ENCODE peak calls at places on chromosomes 4 and X, in eight cellular contexts. G, K, B, D, F, X, T and V are unnamed samples.

GRCh38 chrX:18895157-18895952 is 88.6 kb downstream of the PHKA2 start:
- DNase-seq in G (peak; percentile 83), K (no peak), B (no peak), D (no peak), F (peak; percentile 50), X (peak; percentile 70), T (no peak), V (no peak)

GRCh38 chr4:1410491-1411325 is 4.5 kb upstream of the NKX1-1 start:
- DNase-seq in G (peak; percentile 24), K (peak; percentile 31), B (no peak), D (no peak), F (peak; percentile 29), X (peak; percentile 24), T (peak; percentile 74), V (peak; percentile 51)

GRCh38 chr4:125784741-125785140 is 470.0 kb downstream of the FAT4 start:
- DNase-seq in G (no peak), K (no peak), B (no peak), D (no peak), F (no peak), X (no peak), T (no peak), V (no peak)

GRCh38 chrX:69024931-69025330 is 140.3 kb downstream of the PJA1 start:
- DNase-seq in G (peak; percentile 71), K (no peak), B (no peak), D (no peak), F (peak; percentile 61), X (no peak), T (peak; percentile 82), V (no peak)

GRCh38 chrX:48720580-48721240 is 24.2 kb downstream of the SUV39H1 start:
- DNase-seq in G (no peak), K (no peak), B (no peak), D (no peak), F (no peak), X (no peak), T (no peak), V (no peak)

GRCh38 chrX:153926863-153927685 is 1.0 kb upstream of the ARHGAP4 start:
- DNase-seq in G (peak; percentile 27), K (peak; percentile 84), B (no peak), D (peak; percentile 40), F (peak; percentile 25), X (no peak), T (no peak), V (no peak)

GRCh38 chr4:163976588-163976987 is 482.1 kb downstream of the TMA16 start:
- DNase-seq in G (no peak), K (no peak), B (no peak), D (no peak), F (no peak), X (no peak), T (no peak), V (no peak)

GRCh38 chr4:158630893-158631292 is 40.8 kb downstream of the C4orf46 start:
- DNase-seq in G (peak; percentile 48), K (no peak), B (no peak), D (no peak), F (peak; percentile 52), X (no peak), T (no peak), V (no peak)

GRCh38 chrX:76439188-76439587 is 11.7 kb downstream of the MAGEE1 start:
- DNase-seq in G (no peak), K (no peak), B (no peak), D (no peak), F (no peak), X (no peak), T (no peak), V (no peak)

GRCh38 chr4:15982833-15983528 is 20.0 kb upstream of the FGFBP2 start:
- DNase-seq in G (peak; percentile 19), K (no peak), B (no peak), D (no peak), F (peak; percentile 21), X (no peak), T (no peak), V (no peak)

GRCh38 chr4:181676546-181676945 is 566.7 kb upstream of the TENM3 start:
- DNase-seq in G (no peak), K (no peak), B (no peak), D (no peak), F (no peak), X (no peak), T (no peak), V (no peak)